ENCODE peak calls at places on chromosomes 7 and 10, in five cellular contexts. One of them, this sample, is unnamed. For H3K4me1, the result is how much of the 10 kb centered on the place peaks cover.

GRCh38 chr10:45246522-45246921 is 68.9 kb downstream of the OR13A1 start:
- DNase-seq in IMR-90: no peak
- DNase-seq in tibial nerve: no peak
- DNase-seq in endodermal cell: no peak
- DNase-seq in colonic mucosa: no peak
- DNase-seq in this sample: no peak

GRCh38 chr7:47227762-47228177 is 354.1 kb downstream of the TNS3 start:
- DNase-seq in IMR-90: peak
- DNase-seq in tibial nerve: no peak
- DNase-seq in endodermal cell: no peak
- DNase-seq in colonic mucosa: no peak
- DNase-seq in this sample: no peak

GRCh38 chr10:116429288-116429977 is 1.8 kb downstream of the PNLIPRP3 start:
- DNase-seq in endodermal cell: no peak
- DNase-seq in IMR-90: no peak
- DNase-seq in colonic mucosa: no peak
- DNase-seq in tibial nerve: no peak
- DNase-seq in this sample: no peak

GRCh38 chr10:78875331-78875877 is 193.4 kb upstream of the ZMIZ1 start:
- DNase-seq in IMR-90: no peak
- DNase-seq in tibial nerve: no peak
- DNase-seq in endodermal cell: peak
- DNase-seq in colonic mucosa: no peak
- DNase-seq in this sample: peak

GRCh38 chr7:27106181-27106905 is 3.9 kb upstream of the HOXA2 start:
- DNase-seq in endodermal cell: peak
- DNase-seq in IMR-90: peak
- DNase-seq in tibial nerve: no peak
- DNase-seq in colonic mucosa: peak
- DNase-seq in this sample: no peak

GRCh38 chr10:130341325-130341724 is 205.1 kb downstream of the GLRX3 start:
- DNase-seq in colonic mucosa: no peak
- DNase-seq in tibial nerve: no peak
- DNase-seq in IMR-90: no peak
- DNase-seq in endodermal cell: peak
- DNase-seq in this sample: no peak

GRCh38 chr10:110918633-110919348 is at the start of gene BBIP1:
- DNase-seq in IMR-90: peak
- DNase-seq in endodermal cell: no peak
- DNase-seq in colonic mucosa: no peak
- DNase-seq in tibial nerve: no peak
- DNase-seq in this sample: no peak

GRCh38 chr7:106736508-106737201 is 75.7 kb upstream of the CCDC71L start:
- DNase-seq in IMR-90: peak
- DNase-seq in colonic mucosa: peak
- DNase-seq in tibial nerve: no peak
- DNase-seq in endodermal cell: peak
- DNase-seq in this sample: peak

GRCh38 chr7:86747698-86748097 is 104.0 kb downstream of the GRM3 start:
- DNase-seq in colonic mucosa: no peak
- DNase-seq in endodermal cell: no peak
- DNase-seq in IMR-90: no peak
- DNase-seq in tibial nerve: no peak
- DNase-seq in this sample: no peak

GRCh38 chr7:29421010-29421956 is 142.4 kb upstream of the PRR15 start:
- DNase-seq in tibial nerve: no peak
- DNase-seq in endodermal cell: no peak
- DNase-seq in colonic mucosa: no peak
- DNase-seq in IMR-90: no peak
- DNase-seq in this sample: no peak

GRCh38 chr7:97499204-97499603 is 232.7 kb upstream of the TAC1 start:
- DNase-seq in endodermal cell: peak
- DNase-seq in tibial nerve: no peak
- DNase-seq in colonic mucosa: peak
- DNase-seq in IMR-90: no peak
- DNase-seq in this sample: no peak

GRCh38 chr7:105403128-105403527 is 14.4 kb upstream of the SRPK2 start:
- DNase-seq in colonic mucosa: no peak
- DNase-seq in endodermal cell: no peak
- DNase-seq in tibial nerve: no peak
- DNase-seq in IMR-90: no peak
- DNase-seq in this sample: no peak

GRCh38 chr10:34137955-34138354 is 677.1 kb downstream of the PARD3 start:
- DNase-seq in tibial nerve: no peak
- DNase-seq in IMR-90: no peak
- DNase-seq in endodermal cell: no peak
- DNase-seq in colonic mucosa: no peak
- DNase-seq in this sample: no peak

GRCh38 chr7:98105942-98106544 is 619 bp upstream of the LMTK2 start:
- DNase-seq in endodermal cell: no peak
- DNase-seq in colonic mucosa: peak
- DNase-seq in tibial nerve: no peak
- DNase-seq in IMR-90: no peak
- DNase-seq in this sample: no peak

DNA sequence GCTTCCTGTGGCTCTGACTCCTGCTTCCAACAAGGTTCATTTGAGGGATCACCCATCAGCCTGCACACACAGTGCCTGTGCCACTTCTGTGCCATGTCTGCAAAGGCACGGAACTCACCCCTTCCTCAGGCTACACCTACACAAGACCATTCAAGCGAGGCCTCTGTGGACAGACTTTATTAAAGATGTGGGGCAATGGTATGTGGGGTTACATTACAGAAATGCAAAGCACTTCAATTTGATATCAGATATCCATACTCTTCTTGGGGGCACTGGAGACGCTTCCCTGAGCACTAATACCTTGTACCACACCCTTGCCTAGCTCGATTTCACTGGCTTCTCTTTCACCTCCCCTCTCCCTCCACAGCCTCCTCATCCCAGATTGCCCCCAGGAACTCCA is 84.4 kb upstream of the FGL2 start:
- DNase-seq in colonic mucosa: no peak
- DNase-seq in IMR-90: no peak
- DNase-seq in tibial nerve: no peak
- DNase-seq in endodermal cell: no peak
- DNase-seq in this sample: no peak
- H3K27ac ChIP-seq in colonic mucosa: no peak
- H3K27ac ChIP-seq in IMR-90: no peak
- H3K27ac ChIP-seq in tibial nerve: no peak
- H3K27ac ChIP-seq in endodermal cell: no peak
- H3K27ac ChIP-seq in this sample: no peak

GRCh38 chr10:72943498-72944234 is 10.9 kb downstream of the PLA2G12B start:
- DNase-seq in tibial nerve: no peak
- DNase-seq in endodermal cell: no peak
- DNase-seq in IMR-90: no peak
- DNase-seq in colonic mucosa: no peak
- DNase-seq in this sample: no peak
- H3K4me1 ChIP-seq in tibial nerve: under half
- H3K4me1 ChIP-seq in endodermal cell: under half
- H3K4me1 ChIP-seq in IMR-90: under half
- H3K4me1 ChIP-seq in colonic mucosa: under half
- H3K4me1 ChIP-seq in this sample: under half

GRCh38 chr7:36048902-36049240 is 104.2 kb upstream of the EEPD1 start:
- DNase-seq in colonic mucosa: no peak
- DNase-seq in IMR-90: peak
- DNase-seq in tibial nerve: no peak
- DNase-seq in endodermal cell: no peak
- DNase-seq in this sample: no peak
- H3K27ac ChIP-seq in colonic mucosa: no peak
- H3K27ac ChIP-seq in IMR-90: no peak
- H3K27ac ChIP-seq in tibial nerve: no peak
- H3K27ac ChIP-seq in endodermal cell: no peak
- H3K27ac ChIP-seq in this sample: no peak

GRCh38 chr7:151821806-151822540 is 54.9 kb downstream of the PRKAG2 start:
- DNase-seq in tibial nerve: no peak
- DNase-seq in IMR-90: no peak
- DNase-seq in endodermal cell: no peak
- DNase-seq in colonic mucosa: no peak
- DNase-seq in this sample: no peak
- H3K4me1 ChIP-seq in tibial nerve: under half
- H3K4me1 ChIP-seq in IMR-90: under half
- H3K4me1 ChIP-seq in endodermal cell: under half
- H3K4me1 ChIP-seq in colonic mucosa: under half
- H3K4me1 ChIP-seq in this sample: under half

GRCh38 chr7:99438573-99439480 is at the start of the genes CPSF4 and PTCD1:
- DNase-seq in endodermal cell: peak
- DNase-seq in IMR-90: peak
- DNase-seq in tibial nerve: peak
- DNase-seq in colonic mucosa: peak
- DNase-seq in this sample: peak

GRCh38 chr7:99440195-99440594 is 1.5 kb downstream of the CPSF4 start:
- DNase-seq in colonic mucosa: no peak
- DNase-seq in IMR-90: peak
- DNase-seq in tibial nerve: no peak
- DNase-seq in endodermal cell: no peak
- DNase-seq in this sample: no peak

GRCh38 chr7:99433158-99433557 is 5.4 kb downstream of the PTCD1 start:
- DNase-seq in tibial nerve: no peak
- DNase-seq in IMR-90: no peak
- DNase-seq in colonic mucosa: no peak
- DNase-seq in endodermal cell: no peak
- DNase-seq in this sample: no peak

DNA sequence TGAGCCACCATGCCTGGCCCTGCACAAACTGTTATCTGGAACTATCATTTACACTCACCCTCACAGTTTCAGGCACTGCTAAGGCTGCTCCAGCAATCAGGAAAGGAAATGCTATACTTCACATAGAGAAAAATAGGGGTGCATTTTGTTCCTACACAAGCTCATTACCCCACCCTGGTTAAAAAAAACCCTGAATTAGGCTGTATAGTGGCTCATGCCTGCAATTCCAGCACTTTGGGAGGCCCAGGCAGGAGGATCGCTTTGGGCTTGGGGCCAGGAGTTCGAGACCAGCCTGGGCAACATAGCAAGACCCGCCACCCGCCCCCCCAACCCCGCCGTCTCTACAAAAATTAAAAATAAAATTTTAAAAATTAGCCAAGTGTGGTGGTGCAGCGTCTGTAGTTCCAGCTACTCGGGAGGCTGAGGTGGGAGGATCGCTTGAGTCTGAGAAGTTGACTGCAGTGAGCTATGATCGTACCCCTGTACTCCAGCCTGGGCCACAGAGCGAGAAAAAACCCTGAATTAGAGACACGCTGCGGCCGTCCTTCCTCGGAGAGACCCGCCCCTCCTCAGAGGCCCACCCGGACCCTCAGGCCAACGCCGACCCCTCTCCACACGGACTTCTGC is 539 bp downstream of the PTCD1 start:
- DNase-seq in IMR-90: no peak
- DNase-seq in colonic mucosa: no peak
- DNase-seq in endodermal cell: no peak
- DNase-seq in tibial nerve: no peak
- DNase-seq in this sample: no peak
- H3K27ac ChIP-seq in IMR-90: peak
- H3K27ac ChIP-seq in colonic mucosa: peak
- H3K27ac ChIP-seq in endodermal cell: no peak
- H3K27ac ChIP-seq in tibial nerve: peak
- H3K27ac ChIP-seq in this sample: peak

GRCh38 chr10:91803386-91804125 is 5.3 kb downstream of the TNKS2 start:
- DNase-seq in IMR-90: no peak
- DNase-seq in colonic mucosa: no peak
- DNase-seq in tibial nerve: no peak
- DNase-seq in endodermal cell: no peak
- DNase-seq in this sample: no peak
- H3K4me1 ChIP-seq in IMR-90: under half
- H3K4me1 ChIP-seq in colonic mucosa: under half
- H3K4me1 ChIP-seq in tibial nerve: under half
- H3K4me1 ChIP-seq in endodermal cell: under half
- H3K4me1 ChIP-seq in this sample: under half

DNA sequence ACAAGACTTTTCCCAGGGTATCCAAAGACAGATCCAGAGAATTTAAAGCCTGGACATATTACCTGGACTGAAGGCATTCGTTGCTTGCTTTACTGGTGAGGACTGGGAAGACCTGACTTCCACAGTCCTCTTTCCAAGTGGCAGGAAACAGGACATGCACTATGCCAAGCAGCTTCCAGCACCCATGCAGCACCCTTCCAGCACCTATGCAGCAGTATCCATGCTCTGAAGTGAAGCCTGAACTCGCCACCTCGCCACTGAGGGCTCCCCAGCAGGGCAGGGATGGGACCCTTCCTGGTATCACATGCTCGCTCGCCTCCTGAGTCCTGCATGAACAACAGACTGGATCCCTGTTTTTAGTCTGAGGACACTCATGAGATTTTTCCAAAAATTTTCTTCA is 189.9 kb upstream of the KLF14 start:
- DNase-seq in endodermal cell: no peak
- DNase-seq in colonic mucosa: no peak
- DNase-seq in tibial nerve: no peak
- DNase-seq in IMR-90: no peak
- DNase-seq in this sample: no peak
- H3K27ac ChIP-seq in endodermal cell: no peak
- H3K27ac ChIP-seq in colonic mucosa: peak
- H3K27ac ChIP-seq in tibial nerve: no peak
- H3K27ac ChIP-seq in IMR-90: peak
- H3K27ac ChIP-seq in this sample: no peak

DNA sequence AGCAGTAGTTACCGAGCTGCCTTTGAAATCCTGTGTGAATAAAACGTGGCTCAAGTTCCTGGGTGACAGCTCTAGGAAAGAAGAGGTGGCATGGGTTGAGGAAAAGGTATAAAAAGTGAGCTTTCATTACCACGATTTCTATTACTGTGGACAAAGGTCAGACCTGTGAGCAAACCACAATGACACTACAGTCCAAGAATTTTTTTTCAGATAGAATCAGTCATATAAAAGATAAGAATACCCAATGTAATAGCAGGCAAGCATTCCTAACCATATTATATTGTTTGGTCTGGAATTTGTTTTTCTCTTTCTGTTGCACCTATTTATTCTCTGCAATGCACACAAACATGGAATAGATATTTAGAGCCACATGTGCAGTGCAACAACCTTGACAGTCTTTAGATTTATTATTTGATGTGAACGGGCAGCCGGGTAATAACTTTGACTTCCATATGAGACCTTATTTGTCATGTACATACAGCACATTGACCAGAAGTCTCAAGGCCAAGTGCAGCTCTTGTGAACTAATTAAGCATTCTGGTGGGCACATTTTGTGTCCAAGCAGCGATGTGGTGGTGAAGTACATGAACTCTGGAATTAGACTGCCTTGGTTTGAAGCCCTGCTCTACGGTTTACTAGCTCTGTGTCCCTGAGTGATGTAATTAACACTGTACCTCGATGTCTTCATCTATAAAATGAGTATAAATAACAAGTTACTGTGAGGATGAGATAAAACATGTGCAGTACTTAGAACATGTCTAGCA is 156.8 kb downstream of the NRCAM start:
- DNase-seq in colonic mucosa: no peak
- DNase-seq in endodermal cell: no peak
- DNase-seq in IMR-90: no peak
- DNase-seq in tibial nerve: no peak
- DNase-seq in this sample: no peak
- H3K4me1 ChIP-seq in colonic mucosa: under half
- H3K4me1 ChIP-seq in endodermal cell: under half
- H3K4me1 ChIP-seq in IMR-90: under half
- H3K4me1 ChIP-seq in tibial nerve: under half
- H3K4me1 ChIP-seq in this sample: under half